ENCODE peak calls at places on chromosomes 13 and 19, in four cellular contexts. One of them, this sample, is unnamed.

GRCh38 chr13:42039457-42039945 is 8.9 kb upstream of the DGKH start:
- DNase-seq in SK-N-SH: peak
- DNase-seq in GM12878: peak
- DNase-seq in HepG2: no peak
- DNase-seq in this sample: peak

GRCh38 chr19:17993076-17993813 is 14.7 kb upstream of the ARRDC2 start:
- DNase-seq in SK-N-SH: no peak
- DNase-seq in GM12878: no peak
- DNase-seq in HepG2: no peak
- DNase-seq in this sample: no peak

GRCh38 chr19:24054044-24054935 is 32.7 kb upstream of the ZNF254 start:
- DNase-seq in SK-N-SH: no peak
- DNase-seq in GM12878: no peak
- DNase-seq in HepG2: peak
- DNase-seq in this sample: peak

GRCh38 chr13:28636677-28637317 is 22.1 kb upstream of the POMP start:
- DNase-seq in SK-N-SH: peak
- DNase-seq in GM12878: peak
- DNase-seq in HepG2: peak
- DNase-seq in this sample: peak

GRCh38 chr13:109385161-109385560 is 401.2 kb downstream of the IRS2 start:
- DNase-seq in SK-N-SH: no peak
- DNase-seq in GM12878: no peak
- DNase-seq in HepG2: no peak
- DNase-seq in this sample: no peak

GRCh38 chr13:48818495-48818961 is 157.2 kb upstream of the FNDC3A start:
- DNase-seq in SK-N-SH: no peak
- DNase-seq in GM12878: no peak
- DNase-seq in HepG2: no peak
- DNase-seq in this sample: no peak

GRCh38 chr13:99681695-99682094 is 180.4 kb downstream of the TM9SF2 start:
- DNase-seq in SK-N-SH: no peak
- DNase-seq in GM12878: no peak
- DNase-seq in HepG2: no peak
- DNase-seq in this sample: no peak

GRCh38 chr19:33868821-33869412 is 72.2 kb downstream of the KCTD15 start:
- DNase-seq in SK-N-SH: peak
- DNase-seq in GM12878: no peak
- DNase-seq in HepG2: no peak
- DNase-seq in this sample: no peak

GRCh38 chr19:40716031-40716654 is 543 bp downstream of the COQ8B start:
- DNase-seq in SK-N-SH: no peak
- DNase-seq in GM12878: peak
- DNase-seq in HepG2: no peak
- DNase-seq in this sample: peak

GRCh38 chr13:24165746-24166145 is 5.2 kb downstream of the SPATA13 start:
- DNase-seq in SK-N-SH: no peak
- DNase-seq in GM12878: no peak
- DNase-seq in HepG2: no peak
- DNase-seq in this sample: no peak

GRCh38 chr19:38989066-38989605 is 13.6 kb upstream of the FBXO17 start:
- DNase-seq in SK-N-SH: peak
- DNase-seq in GM12878: no peak
- DNase-seq in HepG2: no peak
- DNase-seq in this sample: no peak

GRCh38 chr19:14346279-14346678 is 35.0 kb upstream of the ADGRE5 start:
- DNase-seq in SK-N-SH: no peak
- DNase-seq in GM12878: no peak
- DNase-seq in HepG2: no peak
- DNase-seq in this sample: no peak

GRCh38 chr13:84997858-84998257 is 801.4 kb downstream of the SLITRK6 start:
- DNase-seq in SK-N-SH: no peak
- DNase-seq in GM12878: no peak
- DNase-seq in HepG2: no peak
- DNase-seq in this sample: no peak

GRCh38 chr19:17948967-17949930 is 16.4 kb downstream of the CCDC124 start:
- DNase-seq in SK-N-SH: no peak
- DNase-seq in GM12878: no peak
- DNase-seq in HepG2: no peak
- DNase-seq in this sample: no peak

GRCh38 chr13:103431880-103432279 is 365.7 kb upstream of the SLC10A2 start:
- DNase-seq in SK-N-SH: peak
- DNase-seq in GM12878: no peak
- DNase-seq in HepG2: no peak
- DNase-seq in this sample: no peak

GRCh38 chr19:5456836-5457200 is 1.6 kb downstream of the ZNRF4 start:
- DNase-seq in SK-N-SH: no peak
- DNase-seq in GM12878: no peak
- DNase-seq in HepG2: no peak
- DNase-seq in this sample: no peak

GRCh38 chr13:53098455-53098854 is 69.8 kb downstream of the OLFM4 start:
- DNase-seq in SK-N-SH: no peak
- DNase-seq in GM12878: no peak
- DNase-seq in HepG2: no peak
- DNase-seq in this sample: no peak

GRCh38 chr19:47430041-47430802 is 10.9 kb upstream of the MEIS3 start:
- DNase-seq in SK-N-SH: no peak
- DNase-seq in GM12878: no peak
- DNase-seq in HepG2: no peak
- DNase-seq in this sample: no peak

GRCh38 chr13:60583911-60584753 is 187.1 kb downstream of the TDRD3 start:
- DNase-seq in SK-N-SH: no peak
- DNase-seq in GM12878: no peak
- DNase-seq in HepG2: no peak
- DNase-seq in this sample: no peak

GRCh38 chr19:10863107-10863700 is 8.1 kb upstream of the CARM1 start:
- DNase-seq in SK-N-SH: no peak
- DNase-seq in GM12878: no peak
- DNase-seq in HepG2: peak
- DNase-seq in this sample: no peak

GRCh38 chr19:5823579-5824281 is 15.8 kb downstream of the FUT6 start:
- DNase-seq in SK-N-SH: peak
- DNase-seq in GM12878: no peak
- DNase-seq in HepG2: no peak
- DNase-seq in this sample: no peak

DNA sequence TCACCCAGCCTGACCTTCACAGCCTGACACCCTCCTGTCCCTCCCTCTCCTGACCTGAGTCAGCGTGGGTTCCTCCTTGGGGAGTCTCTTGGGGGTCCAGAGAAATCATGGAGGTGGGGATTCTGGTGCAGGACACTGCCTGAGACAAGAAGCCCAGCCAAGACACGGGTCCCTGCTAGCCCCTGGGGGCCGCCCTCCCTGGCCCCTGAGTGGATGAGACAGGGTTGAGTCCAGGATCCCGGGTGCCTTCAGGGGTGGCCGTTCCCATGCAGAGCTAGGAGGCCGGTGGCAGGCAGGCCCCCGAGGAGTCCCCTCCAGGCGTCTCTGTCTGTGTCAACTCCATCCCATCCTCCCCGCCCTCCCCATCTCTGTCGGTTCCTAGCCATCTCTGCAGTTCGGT is 1.6 kb downstream of the MAP2K7 start:
- DNase-seq in SK-N-SH: no peak
- DNase-seq in GM12878: no peak
- DNase-seq in HepG2: no peak
- DNase-seq in this sample: no peak
- TF ChIP-seq ZBTB33 in SK-N-SH: no peak
- TF ChIP-seq ZBTB33 in GM12878: no peak
- TF ChIP-seq ZBTB33 in HepG2: no peak
- TF ChIP-seq ZBTB33 in this sample: no peak

GRCh38 chr13:97422118-97423054 is 11.6 kb upstream of the RAP2A start:
- DNase-seq in SK-N-SH: no peak
- DNase-seq in GM12878: no peak
- DNase-seq in HepG2: no peak
- DNase-seq in this sample: no peak
- TF ChIP-seq ZBTB33 in SK-N-SH: no peak
- TF ChIP-seq ZBTB33 in GM12878: no peak
- TF ChIP-seq ZBTB33 in HepG2: no peak
- TF ChIP-seq ZBTB33 in this sample: no peak

GRCh38 chr19:45676851-45677263 is 8.8 kb downstream of the GIPR start:
- DNase-seq in SK-N-SH: no peak
- DNase-seq in GM12878: no peak
- DNase-seq in HepG2: no peak
- DNase-seq in this sample: no peak
- TF ChIP-seq ZBTB33 in SK-N-SH: no peak
- TF ChIP-seq ZBTB33 in GM12878: no peak
- TF ChIP-seq ZBTB33 in HepG2: no peak
- TF ChIP-seq ZBTB33 in this sample: no peak

DNA sequence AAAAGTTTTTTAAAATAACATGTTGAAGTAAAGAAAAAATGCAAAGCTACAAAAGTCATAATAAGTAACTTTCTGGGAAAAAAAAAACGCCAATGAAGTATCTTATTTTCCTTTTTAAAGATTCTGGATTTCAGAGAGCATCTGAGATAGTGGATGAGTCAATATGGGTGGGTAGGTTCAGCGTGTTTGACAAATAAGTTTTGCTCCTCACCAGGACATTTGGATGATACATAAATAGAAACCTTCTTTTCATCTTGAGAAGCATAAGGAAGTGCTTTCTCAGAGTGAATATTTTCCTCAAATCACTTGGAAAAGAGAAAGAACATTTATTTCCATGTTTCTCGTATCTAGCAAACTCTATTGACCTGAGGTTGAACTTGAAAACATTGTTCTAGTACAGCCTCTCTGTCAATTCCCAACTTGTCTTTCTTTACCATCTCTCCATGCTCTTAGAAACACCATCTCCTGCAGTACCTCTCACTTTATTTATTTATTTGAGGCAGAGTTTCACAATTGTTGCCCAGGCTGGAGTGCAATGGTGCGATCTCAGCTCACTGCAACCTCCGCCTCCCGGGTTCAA is 463.3 kb downstream of the KLF5 start:
- DNase-seq in SK-N-SH: no peak
- DNase-seq in GM12878: no peak
- DNase-seq in HepG2: no peak
- DNase-seq in this sample: no peak
- TF ChIP-seq ZBTB33 in SK-N-SH: no peak
- TF ChIP-seq ZBTB33 in GM12878: no peak
- TF ChIP-seq ZBTB33 in HepG2: no peak
- TF ChIP-seq ZBTB33 in this sample: no peak

DNA sequence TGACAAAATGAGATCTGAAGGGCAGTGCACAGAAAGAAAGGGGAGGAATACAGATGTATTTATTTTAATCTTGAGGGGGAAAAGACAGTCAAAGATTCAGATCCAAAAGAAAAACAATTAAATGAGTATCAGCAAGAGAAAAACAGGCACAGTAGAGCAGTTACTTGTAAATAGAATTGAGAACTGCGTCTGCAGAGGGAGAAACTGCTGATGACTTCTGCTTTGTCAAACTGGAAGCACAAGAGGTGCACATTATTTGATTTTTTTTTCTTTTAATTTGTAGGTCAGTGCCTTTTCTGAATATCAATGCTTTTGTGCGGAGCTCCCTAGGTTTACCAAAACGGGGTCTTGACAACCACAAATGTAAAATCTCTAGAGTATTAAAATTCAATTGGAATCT is 37.3 kb downstream of the EFNB2 start:
- DNase-seq in SK-N-SH: no peak
- DNase-seq in GM12878: no peak
- DNase-seq in HepG2: no peak
- DNase-seq in this sample: no peak
- TF ChIP-seq ZBTB33 in SK-N-SH: no peak
- TF ChIP-seq ZBTB33 in GM12878: no peak
- TF ChIP-seq ZBTB33 in HepG2: no peak
- TF ChIP-seq ZBTB33 in this sample: no peak

GRCh38 chr13:25286308-25286968 is 850 bp downstream of the MTMR6 start:
- DNase-seq in SK-N-SH: peak
- DNase-seq in GM12878: no peak
- DNase-seq in HepG2: peak
- DNase-seq in this sample: no peak
- TF ChIP-seq ZBTB33 in SK-N-SH: no peak
- TF ChIP-seq ZBTB33 in GM12878: no peak
- TF ChIP-seq ZBTB33 in HepG2: no peak
- TF ChIP-seq ZBTB33 in this sample: no peak

DNA sequence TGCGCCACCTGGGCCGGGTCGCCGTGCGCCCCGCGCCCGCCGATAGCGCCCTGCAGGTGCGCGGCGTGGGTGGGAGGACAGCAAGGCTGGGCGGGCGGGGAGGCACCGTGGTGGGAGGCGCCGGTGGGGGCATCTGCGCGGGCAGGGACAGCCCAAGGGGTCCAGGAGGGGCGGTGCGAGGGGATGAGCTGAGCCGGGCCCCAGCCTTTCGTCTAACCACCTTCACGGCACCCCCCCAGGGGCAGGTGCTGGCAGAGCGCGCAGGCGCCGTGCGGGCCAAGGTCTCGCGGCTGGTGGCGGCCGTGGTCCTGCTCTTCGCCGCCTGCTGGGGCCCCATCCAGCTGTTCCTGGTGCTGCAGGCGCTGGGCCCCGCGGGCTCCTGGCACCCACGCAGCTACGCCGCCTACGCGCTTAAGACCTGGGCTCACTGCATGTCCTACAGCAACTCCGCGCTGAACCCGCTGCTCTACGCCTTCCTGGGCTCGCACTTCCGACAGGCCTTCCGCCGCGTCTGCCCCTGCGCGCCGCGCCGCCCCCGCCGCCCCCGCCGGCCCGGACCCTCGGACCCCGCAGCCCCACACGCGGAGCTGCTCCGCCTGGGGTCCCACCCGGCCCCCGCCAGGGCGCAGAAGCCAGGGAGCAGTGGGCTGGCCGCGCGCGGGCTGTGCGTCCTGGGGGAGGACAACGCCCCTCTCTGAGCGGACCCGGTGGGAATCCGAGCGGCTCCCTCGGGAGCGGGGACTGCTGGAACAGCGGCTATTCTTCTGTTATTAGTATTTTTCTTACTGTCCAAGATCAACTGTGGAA is 3.1 kb downstream of the KISS1R start:
- DNase-seq in SK-N-SH: no peak
- DNase-seq in GM12878: no peak
- DNase-seq in HepG2: no peak
- DNase-seq in this sample: no peak
- TF ChIP-seq ZBTB33 in SK-N-SH: no peak
- TF ChIP-seq ZBTB33 in GM12878: no peak
- TF ChIP-seq ZBTB33 in HepG2: no peak
- TF ChIP-seq ZBTB33 in this sample: no peak

This sample was measured in HCT116.